ENCODE peak calls at places on chromosomes 6 and 20, in six cellular contexts. G is gastrocnemius medialis, V is sigmoid colon, D is transverse colon, C is NB4, H is ovary. J is an unnamed sample.

GRCh38 chr20:63102720-63103375 is 96.1 kb upstream of the BHLHE23 start:
- DNase-seq in V (peak), H (no peak), C (no peak), G (no peak), D (peak), J (no peak)

GRCh38 chr20:37841389-37841788 is 61.5 kb upstream of the VSTM2L start:
- DNase-seq in H (no peak), V (no peak), G (no peak), C (no peak), D (no peak), J (no peak)

GRCh38 chr6:24910850-24911712 is 24.7 kb downstream of the RIPOR2 start:
- DNase-seq in G (peak), C (peak), D (peak), V (peak), H (peak), J (no peak)

GRCh38 chr6:139135578-139136545 is 982 bp downstream of the HECA start:
- DNase-seq in C (peak), D (peak), G (peak), V (peak), H (peak), J (peak)

GRCh38 chr6:154488802-154489437 is 21.6 kb downstream of the CNKSR3 start:
- DNase-seq in D (no peak), G (no peak), V (no peak), C (no peak), H (no peak), J (no peak)

GRCh38 chr6:2270049-2270448 is 24.6 kb upstream of the GMDS start:
- DNase-seq in D (no peak), H (no peak), C (no peak), G (no peak), V (no peak), J (no peak)

GRCh38 chr6:161463061-161463460 is 189.2 kb upstream of the AGPAT4 start:
- DNase-seq in D (no peak), V (no peak), G (no peak), H (no peak), C (no peak), J (no peak)

GRCh38 chr6:112694986-112695385 is 347.9 kb downstream of the RFPL4B start:
- DNase-seq in C (no peak), H (no peak), G (no peak), D (no peak), V (no peak), J (no peak)

GRCh38 chr20:17709361-17710293 is 9.9 kb downstream of the BANF2 start:
- DNase-seq in H (no peak), V (no peak), D (no peak), G (no peak), C (no peak), J (no peak)

GRCh38 chr6:132084811-132085509 is 133.8 kb upstream of the CCN2 start:
- DNase-seq in D (no peak), G (no peak), C (no peak), H (no peak), V (no peak), J (no peak)

GRCh38 chr6:10395171-10395945 is 19.5 kb downstream of the TFAP2A start:
- DNase-seq in V (no peak), C (no peak), H (no peak), D (no peak), G (no peak), J (no peak)

GRCh38 chr6:158662607-158663464 is 13.0 kb downstream of the SYTL3 start:
- DNase-seq in H (no peak), V (peak), D (no peak), G (no peak), C (peak), J (no peak)

GRCh38 chr6:6972456-6972855 is 135.3 kb upstream of the RREB1 start:
- DNase-seq in H (no peak), V (no peak), G (no peak), C (peak), D (no peak), J (peak)

GRCh38 chr20:25237610-25238318 is 10.1 kb upstream of the PYGB start:
- DNase-seq in G (peak), H (no peak), V (peak), D (peak), C (peak), J (peak)

GRCh38 chr6:6820688-6821238 is 232.2 kb downstream of the LY86 start:
- DNase-seq in D (peak), V (no peak), G (no peak), H (no peak), C (no peak), J (no peak)

GRCh38 chr6:67689329-67689728 is 945.8 kb upstream of the ADGRB3 start:
- DNase-seq in V (no peak), G (no peak), H (no peak), C (no peak), D (no peak), J (no peak)

GRCh38 chr20:12067686-12068085 is 150.0 kb downstream of the BTBD3 start:
- DNase-seq in G (no peak), V (no peak), D (no peak), C (no peak), H (no peak), J (no peak)

GRCh38 chr6:126804255-126805064 is 314.0 kb upstream of the RSPO3 start:
- DNase-seq in V (no peak), C (peak), H (no peak), D (no peak), G (peak), J (no peak)

GRCh38 chr6:140256213-140256612 is 881.8 kb upstream of the CITED2 start:
- DNase-seq in H (no peak), D (no peak), G (no peak), V (no peak), C (no peak), J (no peak)

GRCh38 chr6:42221546-42221945 is 3.9 kb upstream of the MRPS10 start:
- DNase-seq in D (no peak), H (no peak), V (no peak), G (no peak), C (no peak), J (no peak)

GRCh38 chr6:36094786-36095496 is 35.4 kb upstream of the MAPK13 start:
- DNase-seq in G (peak), D (peak), V (peak), H (peak), C (peak), J (peak)

GRCh38 chr20:19401096-19401495 is 188.7 kb downstream of the SLC24A3 start:
- DNase-seq in G (no peak), V (no peak), C (no peak), D (no peak), H (no peak), J (no peak)

GRCh38 chr20:48945840-48946514 is 24.5 kb downstream of the ARFGEF2 start:
- DNase-seq in V (no peak), H (no peak), G (no peak), C (no peak), D (peak), J (no peak)

GRCh38 chr6:2799936-2800527 is 34.8 kb downstream of the WRNIP1 start:
- DNase-seq in C (peak), G (no peak), H (no peak), D (no peak), V (no peak), J (no peak)

GRCh38 chr6:31765910-31766794 is 3.7 kb downstream of the SAPCD1 start:
- DNase-seq in D (no peak), C (no peak), G (no peak), V (no peak), H (no peak), J (no peak)

GRCh38 chr6:157235600-157236039 is 87.7 kb downstream of the TMEM242 start:
- DNase-seq in H (peak), V (peak), C (no peak), D (peak), G (no peak), J (no peak)

GRCh38 chr6:125858427-125859320 is 67.9 kb downstream of the NCOA7 start:
- DNase-seq in H (peak), G (peak), V (peak), C (peak), D (peak), J (peak)

GRCh38 chr6:44246663-44247337 is at the start of gene HSP90AB1:
- DNase-seq in H (peak), C (peak), D (peak), G (peak), V (peak), J (peak)
- TF ChIP-seq POLR2A in H (peak), C (peak), D (peak), G (peak), V (peak), J (peak)

DNA sequence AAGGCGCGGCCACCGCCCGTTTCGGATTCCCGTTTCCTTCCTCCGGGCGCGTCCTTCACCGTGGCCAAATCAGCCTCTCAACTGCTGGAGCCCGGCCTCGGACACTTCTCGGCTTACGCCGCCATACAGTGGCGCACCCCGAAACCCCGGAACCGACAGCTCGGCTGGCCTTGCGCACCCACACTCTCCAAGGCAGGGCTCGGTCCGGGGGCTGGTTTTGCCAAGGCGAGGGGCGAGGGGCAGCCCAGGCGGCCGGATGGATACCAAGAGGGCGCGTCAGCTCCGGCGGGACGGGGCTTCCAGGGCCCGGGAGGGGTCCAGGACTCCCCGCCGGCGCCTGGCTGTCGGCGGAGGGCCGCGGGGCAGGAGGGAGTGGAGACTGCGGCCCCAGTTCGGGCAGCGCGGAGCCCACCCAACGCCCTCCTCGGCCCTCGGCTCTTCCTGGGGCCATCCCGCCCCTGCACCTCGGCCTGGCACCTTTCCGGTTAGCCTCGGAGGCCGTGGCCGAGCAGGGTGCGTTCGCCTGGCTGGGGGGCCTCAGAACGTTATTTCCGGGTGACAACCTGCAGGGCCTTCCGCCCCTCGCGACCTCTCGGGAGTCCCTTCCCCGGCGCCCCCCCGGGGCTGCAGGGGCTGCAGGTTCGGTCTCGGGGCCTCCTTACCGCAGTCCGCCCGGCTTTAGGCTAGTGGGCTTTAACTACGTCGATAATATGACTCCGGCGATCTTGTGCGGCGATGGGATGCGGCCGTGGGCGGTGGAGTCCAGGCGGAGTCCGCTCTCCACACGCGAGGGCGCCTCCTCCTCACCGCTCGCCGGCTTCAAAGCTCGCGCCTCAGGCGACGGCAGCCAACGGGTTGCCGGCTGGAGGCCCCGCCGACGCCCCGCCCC is 697 bp upstream of the CEP43 start:
- DNase-seq in V (peak), D (peak), H (peak), C (peak), G (no peak), J (no peak)
- TF ChIP-seq POLR2A in V (no peak), D (no peak), H (no peak), C (peak), G (no peak), J (peak)

GRCh38 chr20:44404204-44405181 is 49.0 kb downstream of the HNF4A start:
- DNase-seq in D (no peak), H (no peak), G (no peak), C (no peak), V (no peak), J (no peak)
- TF ChIP-seq POLR2A in D (no peak), H (no peak), G (no peak), C (no peak), V (no peak), J (no peak)

GRCh38 chr6:83859410-83860346 is at the start of gene CYB5R4:
- DNase-seq in D (peak), V (peak), G (peak), C (peak), H (peak), J (peak)
- TF ChIP-seq POLR2A in D (peak), V (peak), G (peak), C (peak), H (peak), J (peak)

GRCh38 chr20:58544891-58545290 is 29.7 kb upstream of the APCDD1L start:
- DNase-seq in G (no peak), D (no peak), V (peak), C (no peak), H (no peak), J (no peak)
- TF ChIP-seq POLR2A in G (no peak), D (no peak), V (no peak), C (no peak), H (no peak), J (no peak)

GRCh38 chr6:87154641-87155271 is 609 bp upstream of the ZNF292 start:
- DNase-seq in D (no peak), C (peak), H (no peak), G (peak), V (no peak), J (peak)

GRCh38 chr6:87152528-87152950 is 2.8 kb upstream of the ZNF292 start:
- DNase-seq in G (no peak), V (no peak), D (no peak), C (peak), H (peak), J (no peak)

GRCh38 chr6:87151786-87152527 is 3.4 kb upstream of the ZNF292 start:
- DNase-seq in V (peak), G (peak), D (peak), H (peak), C (peak), J (peak)

GRCh38 chr6:87155920-87156600 is 695 bp downstream of the ZNF292 start:
- DNase-seq in V (peak), H (peak), G (peak), C (peak), D (peak), J (peak)

DNA sequence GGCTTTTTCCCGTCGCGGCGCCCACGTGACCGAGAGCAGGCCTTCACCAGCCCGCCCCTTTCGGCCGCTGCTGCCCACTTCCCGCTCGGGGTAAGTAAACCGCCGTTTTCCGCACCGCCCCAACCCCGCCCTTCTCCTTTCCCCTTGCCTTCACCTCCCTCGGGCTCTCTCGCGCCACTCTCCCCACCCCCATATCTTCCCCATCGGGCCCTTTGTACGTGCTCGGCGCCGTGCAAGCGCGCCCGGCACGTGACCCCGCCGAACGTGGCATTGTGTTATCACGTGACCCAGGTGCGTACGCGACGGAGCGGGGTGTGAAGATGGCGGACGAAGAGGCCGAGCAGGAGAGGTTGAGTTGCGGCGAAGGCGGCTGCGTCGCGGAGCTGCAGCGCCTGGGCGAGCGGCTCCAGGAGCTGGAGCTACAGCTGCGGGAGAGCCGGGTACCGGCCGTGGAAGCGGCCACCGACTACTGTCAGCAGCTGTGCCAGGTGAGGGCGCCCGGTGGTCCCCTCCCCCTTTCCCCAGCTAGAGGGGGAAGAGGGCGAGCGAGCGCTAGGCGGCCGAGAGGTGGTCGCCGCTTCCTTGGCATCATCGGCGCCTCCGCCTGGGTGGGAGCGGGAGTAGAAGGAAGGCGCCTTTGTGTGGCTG is at the start of gene ZNF292:
- DNase-seq in V (peak), D (peak), C (peak), H (peak), G (peak), J (peak)
- TF ChIP-seq POLR2A in V (peak), D (peak), C (peak), H (peak), G (peak), J (peak)

DNA sequence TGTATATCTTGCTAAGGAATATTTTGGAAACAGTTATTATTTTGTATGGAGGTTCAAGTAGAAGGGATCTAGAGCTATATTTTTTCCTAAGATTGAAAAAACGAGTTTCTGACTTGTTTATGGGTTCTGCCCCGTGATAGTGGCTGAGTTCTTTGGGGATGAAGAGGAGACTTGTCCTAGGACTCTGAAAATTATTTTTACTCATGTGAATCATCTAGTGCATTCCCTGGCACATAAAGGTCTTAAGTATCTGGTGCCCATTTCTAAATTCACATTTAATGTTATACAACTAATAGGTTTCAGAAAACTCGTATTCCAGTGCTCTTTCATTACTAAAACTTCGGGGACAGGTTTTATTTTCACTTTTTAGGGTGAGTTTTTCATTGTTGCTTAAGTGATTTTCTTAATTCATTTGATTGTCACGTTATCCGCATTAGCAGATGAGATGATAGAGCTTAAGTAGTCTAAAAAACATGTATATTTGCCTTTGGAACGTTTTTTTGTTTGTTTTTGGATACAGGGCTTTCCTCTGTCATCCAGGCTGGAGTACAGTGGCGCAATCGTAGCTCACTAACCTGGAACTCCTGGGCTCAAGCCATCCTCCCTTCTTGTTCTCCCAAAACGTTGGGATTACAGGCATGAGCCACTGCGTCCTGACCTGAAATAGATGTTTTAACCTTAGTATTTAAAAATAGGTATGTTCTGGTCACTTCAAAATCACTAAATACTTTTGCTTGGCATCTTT is 2.1 kb downstream of the NFYA start:
- DNase-seq in D (no peak), V (no peak), G (peak), C (no peak), H (peak), J (no peak)
- TF ChIP-seq POLR2A in D (no peak), V (no peak), G (no peak), C (no peak), H (no peak), J (no peak)